ENCODE peak calls at places on chromosomes 4 and X, in five cellular contexts. J, L, Y, W and D are unnamed samples.
A peak's percentile ranks its signal among the peaks of the same experiment; 100 is the strongest.

GRCh38 chr4:107699466-107700206 is 20.4 kb downstream of the PAPSS1 start:
- DNase-seq in Y (no peak), W (no peak), L (no peak), J (no peak), D (no peak)

GRCh38 chrX:67346225-67346624 is 197.6 kb upstream of the AR start:
- DNase-seq in Y (no peak), J (no peak), L (no peak), W (no peak), D (no peak)

GRCh38 chr4:3372933-3373465 is 68.8 kb upstream of the HGFAC start:
- DNase-seq in L (no peak), Y (peak; percentile 73), J (peak; percentile 43), W (peak; percentile 38), D (no peak)

GRCh38 chr4:81096566-81096965 is 66.1 kb downstream of the BMP3 start:
- DNase-seq in Y (no peak), J (no peak), W (no peak), L (no peak), D (no peak)

GRCh38 chr4:663046-663437 is 11.0 kb downstream of the ATP5ME start:
- DNase-seq in Y (peak; percentile 17), J (no peak), L (no peak), W (no peak), D (no peak)

GRCh38 chr4:140061883-140062282 is 92.1 kb downstream of the MAML3 start:
- DNase-seq in J (no peak), Y (no peak), L (no peak), W (no peak), D (no peak)

GRCh38 chr4:180636696-180637095 is 1606.5 kb upstream of the TENM3 start:
- DNase-seq in Y (no peak), L (no peak), W (no peak), J (no peak), D (no peak)

GRCh38 chrX:38275615-38276014 is 51.7 kb downstream of the RPGR start:
- DNase-seq in L (peak; percentile 18), Y (no peak), J (no peak), W (no peak), D (no peak)

GRCh38 chr4:16253127-16253960 is 27.1 kb upstream of the TAPT1 start:
- DNase-seq in Y (no peak), L (peak; percentile 10), W (no peak), J (no peak), D (no peak)

GRCh38 chr4:23788460-23788859 is 101.4 kb downstream of the PPARGC1A start:
- DNase-seq in Y (no peak), L (no peak), J (no peak), W (peak; percentile 34), D (no peak)

GRCh38 chrX:15546745-15547144 is 46.1 kb downstream of the BMX start:
- DNase-seq in L (no peak), W (no peak), J (no peak), Y (no peak), D (no peak)

GRCh38 chrX:25858273-25858880 is 279.8 kb upstream of the MAGEB18 start:
- DNase-seq in W (no peak), Y (no peak), J (no peak), L (no peak), D (no peak)

GRCh38 chr4:56613101-56613862 is 67.8 kb downstream of the HOPX start:
- DNase-seq in L (no peak), Y (no peak), W (no peak), J (no peak), D (no peak)

GRCh38 chrX:39676434-39676833 is 421.3 kb downstream of the BCOR start:
- DNase-seq in L (no peak), W (no peak), Y (no peak), J (no peak), D (no peak)

GRCh38 chr4:139557506-139558110 is 1.6 kb upstream of the SETD7 start:
- DNase-seq in L (no peak), Y (no peak), J (no peak), W (peak; percentile 77), D (no peak)

GRCh38 chr4:10458190-10458589 is 964 bp upstream of the ZNF518B start:
- DNase-seq in Y (no peak), W (no peak), J (no peak), L (no peak), D (no peak)

GRCh38 chr4:6197433-6198174 is 2.7 kb downstream of the JAKMIP1 start:
- DNase-seq in W (no peak), L (no peak), Y (no peak), J (no peak), D (no peak)

GRCh38 chrX:95764972-95765451 is 919.6 kb upstream of the DIAPH2 start:
- DNase-seq in Y (no peak), W (no peak), J (no peak), L (no peak), D (no peak)

GRCh38 chrX:9626379-9626778 is 139.3 kb downstream of the GPR143 start:
- DNase-seq in Y (no peak), W (no peak), L (no peak), J (no peak), D (no peak)

GRCh38 chrX:123731258-123731986 is 1.4 kb downstream of the THOC2 start:
- DNase-seq in Y (no peak), L (peak; percentile 21), J (no peak), W (no peak), D (no peak)

GRCh38 chrX:123731987-123732678 is 719 bp downstream of the THOC2 start:
- DNase-seq in Y (no peak), W (no peak), L (peak; percentile 27), J (no peak), D (peak; percentile 50)

GRCh38 chrX:123728554-123728953 is 4.3 kb downstream of the THOC2 start:
- DNase-seq in J (no peak), L (no peak), W (no peak), Y (no peak), D (no peak)

GRCh38 chrX:123736333-123736921 is 3.6 kb upstream of the THOC2 start:
- DNase-seq in W (no peak), J (no peak), Y (no peak), L (no peak), D (no peak)

DNA sequence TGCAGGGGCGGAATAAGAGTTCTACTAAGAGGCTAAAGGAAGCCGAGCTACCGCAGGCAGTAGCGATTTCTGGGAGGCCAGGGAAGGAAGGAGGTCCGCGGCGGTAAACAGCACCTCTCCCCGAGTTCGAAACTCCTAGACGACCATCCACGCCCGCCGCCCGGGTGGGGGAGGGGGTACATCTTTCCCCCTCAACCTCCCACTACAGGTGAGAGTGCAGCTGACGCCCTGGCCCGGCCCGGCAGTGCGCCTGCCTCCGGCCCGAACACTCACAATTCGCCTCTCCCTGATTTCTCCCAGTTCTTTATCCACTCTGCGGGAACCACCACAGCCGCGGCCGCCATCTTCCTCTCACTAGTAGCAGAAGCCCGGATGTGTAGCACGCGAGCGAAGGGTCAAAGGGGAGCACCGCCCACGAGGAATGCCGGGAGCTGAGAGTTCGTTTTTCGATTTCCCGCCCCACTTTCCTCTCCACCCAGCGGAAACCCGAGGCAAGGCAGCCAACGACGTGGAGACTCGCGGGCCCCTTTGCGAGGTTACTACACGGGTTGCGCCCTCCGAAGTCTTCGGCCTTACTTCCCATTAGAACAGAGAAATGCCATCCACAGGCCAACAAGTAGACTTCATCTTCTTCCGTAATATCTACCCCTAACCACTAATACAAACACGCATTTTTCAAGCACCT is at the start of gene THOC2:
- DNase-seq in Y (peak; percentile 89), J (peak; percentile 73), W (peak; percentile 83), L (peak; percentile 77), D (peak; percentile 77)
- TF ChIP-seq POLR2A in Y (no peak), J (peak; percentile 55), W (no peak), L (peak; percentile 44), D (no peak)

GRCh38 chrX:102712216-102712966 is at the start of gene GPRASP2:
- DNase-seq in Y (peak; percentile 57), J (no peak), W (peak; percentile 48), L (no peak), D (peak; percentile 51)

GRCh38 chrX:102711872-102712215 is 404 bp upstream of the GPRASP2 start:
- DNase-seq in Y (no peak), L (no peak), J (no peak), W (no peak), D (no peak)

GRCh38 chrX:102715967-102716366 is 3.7 kb downstream of the GPRASP2 start:
- DNase-seq in J (no peak), Y (no peak), W (no peak), L (no peak), D (no peak)

GRCh38 chrX:102714994-102715393 is 2.7 kb downstream of the GPRASP2 start:
- DNase-seq in L (no peak), W (no peak), Y (no peak), J (no peak), D (no peak)

DNA sequence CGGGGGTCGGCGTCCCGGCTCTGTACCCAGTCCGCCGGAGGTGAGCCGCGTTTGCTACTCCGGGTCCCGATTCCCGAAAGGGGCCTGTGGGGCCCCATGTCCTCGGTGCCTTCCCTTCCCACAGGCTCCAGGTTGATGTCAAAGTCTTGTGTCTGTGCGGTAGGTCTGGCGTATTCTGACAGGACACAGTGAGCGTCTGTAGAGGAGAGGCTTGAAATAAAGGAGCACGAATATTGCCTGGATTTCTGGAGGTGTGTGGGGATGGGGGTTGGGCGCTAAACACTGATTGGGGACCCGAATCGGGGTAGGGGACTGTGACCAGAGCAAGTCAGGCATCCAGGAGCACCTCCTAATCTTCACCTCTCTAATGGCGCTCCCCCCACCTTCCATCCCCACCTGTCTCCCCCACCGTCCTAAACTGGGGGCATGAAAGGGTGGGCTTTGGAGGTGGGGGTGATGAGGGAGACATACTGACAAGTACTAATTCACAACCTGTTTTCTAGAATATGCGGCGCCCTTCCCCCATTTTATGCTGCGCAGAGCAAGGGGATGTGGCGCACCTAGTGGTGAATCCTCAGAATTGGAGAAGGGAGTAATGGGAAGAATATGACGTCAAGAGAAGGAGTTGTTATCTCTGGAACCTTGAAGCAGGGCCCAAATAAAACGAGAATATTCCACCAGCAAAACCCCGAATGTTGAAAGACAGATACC is 874 bp downstream of the GPRASP2 start:
- DNase-seq in J (peak; percentile 34), Y (peak; percentile 47), W (peak; percentile 42), L (peak; percentile 55), D (peak; percentile 59)
- H3K27ac ChIP-seq in J (peak overlapping the region; percentile 74), Y (peak overlapping the region; percentile 77), W (peak overlapping the region; percentile 74), L (peak overlapping the region; percentile 80), D (peak overlapping the region; percentile 88)

GRCh38 chr4:156132196-156132595 is 178.5 kb upstream of the CTSO start:
- DNase-seq in W (no peak), J (no peak), Y (no peak), L (no peak), D (no peak)

GRCh38 chr4:156138781-156139280 is 185.2 kb upstream of the CTSO start:
- DNase-seq in L (no peak), W (no peak), Y (no peak), J (no peak), D (no peak)

DNA sequence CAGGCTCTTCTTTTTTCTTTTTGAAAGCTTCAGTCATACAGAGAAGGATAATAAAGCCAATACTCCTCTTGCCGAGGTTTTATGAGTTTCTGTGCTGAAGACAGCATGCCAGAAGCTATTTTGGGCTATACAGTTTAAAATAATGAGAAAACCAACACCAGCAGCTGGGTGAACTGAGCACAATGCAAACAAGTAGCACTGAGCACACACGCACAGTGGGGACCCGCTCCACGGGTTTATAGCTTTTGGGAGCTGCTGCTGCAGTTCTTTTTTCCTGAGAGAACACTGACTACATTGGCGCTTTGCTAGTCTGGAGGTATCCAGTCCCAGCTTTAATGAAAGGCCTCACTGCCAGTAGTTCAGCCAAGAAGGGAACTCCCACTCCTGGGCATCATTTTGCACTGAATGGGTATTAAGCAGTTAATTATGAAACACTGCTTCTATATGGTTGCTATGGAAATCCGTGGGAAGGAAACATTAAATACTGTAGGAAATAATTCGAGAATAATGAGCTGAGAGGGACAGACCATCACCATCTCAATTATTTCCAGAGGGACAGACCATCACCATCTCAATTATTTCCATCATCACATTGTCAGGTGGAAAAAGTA is 184.4 kb upstream of the CTSO start:
- DNase-seq in J (no peak), L (no peak), W (no peak), Y (no peak), D (no peak)
- TF ChIP-seq POLR2A in J (no peak), L (no peak), W (no peak), Y (no peak), D (no peak)

GRCh38 chr4:38675167-38676121 is 11.4 kb downstream of the KLF3 start:
- DNase-seq in L (peak; percentile 36), Y (peak; percentile 68), J (peak; percentile 82), W (peak; percentile 86), D (peak; percentile 64)
- H3K27ac ChIP-seq in L (peak overlapping the region; percentile 77), Y (peak overlapping the region; percentile 100), J (no peak overlapping the region), W (peak overlapping the region; percentile 85), D (peak overlapping the region; percentile 88)